ENCODE peak calls at places on chromosome 1, in ten cellular contexts. W is left colon, R is NCI-H1105, X is KBM-7, I is NCI-H2081, Y is T-helper 2 cell, N is mesothelial cell of epicardium, L is breast epithelium, M is hippocampal formation, A is dorsolateral prefrontal cortex. O is an unnamed sample.

GRCh38 chr1:145858238-145858936 is 494 bp downstream of the PIAS3 start:
- DNase-seq in W (peak), R (peak), X (peak), I (peak), Y (peak), N (peak), L (peak), M (peak), A (peak), O (peak)

GRCh38 chr1:207949571-207950195 is 38.8 kb upstream of the CD34 start:
- DNase-seq in W (no peak), R (no peak), X (no peak), I (no peak), Y (no peak), N (no peak), L (no peak), M (no peak), A (no peak), O (no peak)

GRCh38 chr1:32454726-32455125 is 10.1 kb upstream of the ZBTB8B start:
- DNase-seq in W (no peak), R (peak), X (no peak), I (peak), Y (no peak), N (no peak), L (no peak), M (no peak), A (no peak), O (no peak)

GRCh38 chr1:232047473-232047872 is 420.9 kb downstream of the DISC1 start:
- DNase-seq in W (no peak), R (no peak), X (no peak), I (no peak), Y (no peak), N (no peak), L (no peak), M (no peak), A (no peak), O (no peak)

GRCh38 chr1:245133995-245134715 is 20.6 kb upstream of the KIF26B start:
- DNase-seq in W (no peak), R (no peak), X (no peak), I (no peak), Y (no peak), N (no peak), L (no peak), M (no peak), A (no peak), O (no peak)

GRCh38 chr1:221635305-221635704 is 106.6 kb downstream of the DUSP10 start:
- DNase-seq in W (no peak), R (no peak), X (no peak), I (no peak), Y (no peak), N (no peak), L (no peak), M (no peak), A (no peak), O (no peak)

GRCh38 chr1:8334106-8334851 is 16.4 kb downstream of the SLC45A1 start:
- DNase-seq in W (no peak), R (no peak), X (no peak), I (no peak), Y (no peak), N (no peak), L (no peak), M (no peak), A (no peak), O (no peak)

GRCh38 chr1:152517237-152517811 is 3.0 kb downstream of the CRCT1 start:
- DNase-seq in W (no peak), R (no peak), X (no peak), I (no peak), Y (no peak), N (no peak), L (no peak), M (no peak), A (no peak), O (no peak)

GRCh38 chr1:217029311-217030157 is 306.3 kb upstream of the ESRRG start:
- DNase-seq in W (no peak), R (no peak), X (no peak), I (no peak), Y (no peak), N (no peak), L (peak), M (no peak), A (no peak), O (peak)

GRCh38 chr1:35073265-35073811 is 5.8 kb upstream of the ZMYM1 start:
- DNase-seq in W (no peak), R (no peak), X (no peak), I (no peak), Y (no peak), N (no peak), L (no peak), M (no peak), A (no peak), O (no peak)

GRCh38 chr1:37092937-37093336 is 58.6 kb upstream of the GRIK3 start:
- DNase-seq in W (no peak), R (no peak), X (no peak), I (no peak), Y (no peak), N (no peak), L (no peak), M (no peak), A (no peak), O (no peak)

GRCh38 chr1:10530281-10530740 is 55.6 kb downstream of the PEX14 start:
- DNase-seq in W (peak), R (no peak), X (peak), I (no peak), Y (no peak), N (peak), L (peak), M (no peak), A (no peak), O (no peak)

GRCh38 chr1:53731779-53732305 is 7.1 kb downstream of the GLIS1 start:
- DNase-seq in W (no peak), R (no peak), X (no peak), I (no peak), Y (no peak), N (no peak), L (no peak), M (no peak), A (no peak), O (no peak)

GRCh38 chr1:209106861-209107260 is 476.7 kb upstream of the CAMK1G start:
- DNase-seq in W (no peak), R (no peak), X (no peak), I (no peak), Y (no peak), N (no peak), L (no peak), M (no peak), A (no peak), O (no peak)

GRCh38 chr1:53500184-53501064 is 41.2 kb downstream of the DMRTB1 start:
- DNase-seq in W (no peak), R (no peak), X (no peak), I (no peak), Y (no peak), N (no peak), L (no peak), M (no peak), A (no peak), O (no peak)

GRCh38 chr1:157034137-157034800 is 11.3 kb downstream of the ARHGEF11 start:
- DNase-seq in W (no peak), R (no peak), X (no peak), I (no peak), Y (no peak), N (no peak), L (no peak), M (peak), A (peak), O (no peak)

GRCh38 chr1:233424727-233425222 is 97.3 kb downstream of the MAP3K21 start:
- DNase-seq in W (no peak), R (no peak), X (no peak), I (no peak), Y (no peak), N (no peak), L (no peak), M (no peak), A (no peak), O (no peak)

GRCh38 chr1:201325678-201326060 is 42.4 kb downstream of the PKP1 start:
- DNase-seq in W (no peak), R (no peak), X (no peak), I (no peak), Y (no peak), N (no peak), L (no peak), M (no peak), A (no peak), O (no peak)

GRCh38 chr1:82110366-82111254 is 309.9 kb downstream of the ADGRL2 start:
- DNase-seq in W (no peak), R (peak), X (no peak), I (peak), Y (no peak), N (no peak), L (no peak), M (no peak), A (no peak), O (no peak)

GRCh38 chr1:32971156-32971555 is 6.5 kb upstream of the RNF19B start:
- DNase-seq in W (no peak), R (no peak), X (no peak), I (no peak), Y (no peak), N (no peak), L (no peak), M (no peak), A (no peak), O (no peak)

GRCh38 chr1:180921891-180922636 is 9.4 kb downstream of the KIAA1614 start:
- DNase-seq in W (no peak), R (no peak), X (no peak), I (no peak), Y (no peak), N (no peak), L (no peak), M (no peak), A (no peak), O (no peak)

GRCh38 chr1:38962560-38962959 is 20.9 kb upstream of the RHBDL2 start:
- DNase-seq in W (no peak), R (no peak), X (peak), I (no peak), Y (no peak), N (no peak), L (no peak), M (no peak), A (no peak), O (no peak)

O was measured in ureter.